ENCODE peak calls at places on chromosomes 6 and 20, in eight cellular contexts. One of them, this sample, is unnamed.

GRCh38 chr6:3227363-3228045 is at the start of gene TUBB2B:
- DNase-seq in OCI-LY7: no peak
- DNase-seq in fibroblast of mammary gland: no peak
- DNase-seq in left ventricle myocardium inferior: peak
- DNase-seq in uterus: peak
- DNase-seq in body of pancreas: no peak
- DNase-seq in fibroblast of lung: peak
- DNase-seq in cardiac muscle cell: peak
- DNase-seq in this sample: no peak

GRCh38 chr20:23021941-23022340 is 13.2 kb upstream of the SSTR4 start:
- DNase-seq in fibroblast of lung: no peak
- DNase-seq in body of pancreas: no peak
- DNase-seq in fibroblast of mammary gland: peak
- DNase-seq in uterus: no peak
- DNase-seq in left ventricle myocardium inferior: no peak
- DNase-seq in cardiac muscle cell: no peak
- DNase-seq in OCI-LY7: no peak
- DNase-seq in this sample: no peak

GRCh38 chr6:132174919-132175318 is 223.7 kb upstream of the CCN2 start:
- DNase-seq in uterus: no peak
- DNase-seq in OCI-LY7: no peak
- DNase-seq in cardiac muscle cell: no peak
- DNase-seq in fibroblast of lung: no peak
- DNase-seq in left ventricle myocardium inferior: no peak
- DNase-seq in body of pancreas: no peak
- DNase-seq in fibroblast of mammary gland: no peak
- DNase-seq in this sample: no peak

GRCh38 chr6:108921547-108922331 is 73.5 kb downstream of the ARMC2 start:
- DNase-seq in left ventricle myocardium inferior: no peak
- DNase-seq in OCI-LY7: no peak
- DNase-seq in uterus: peak
- DNase-seq in body of pancreas: peak
- DNase-seq in fibroblast of lung: peak
- DNase-seq in fibroblast of mammary gland: peak
- DNase-seq in cardiac muscle cell: no peak
- DNase-seq in this sample: no peak

GRCh38 chr6:91127752-91128151 is 540.9 kb upstream of the MAP3K7 start:
- DNase-seq in left ventricle myocardium inferior: no peak
- DNase-seq in fibroblast of mammary gland: no peak
- DNase-seq in OCI-LY7: no peak
- DNase-seq in uterus: no peak
- DNase-seq in cardiac muscle cell: no peak
- DNase-seq in body of pancreas: no peak
- DNase-seq in fibroblast of lung: no peak
- DNase-seq in this sample: no peak

GRCh38 chr6:110492584-110492983 is 16.2 kb upstream of the SLC22A16 start:
- DNase-seq in left ventricle myocardium inferior: no peak
- DNase-seq in cardiac muscle cell: no peak
- DNase-seq in fibroblast of lung: peak
- DNase-seq in fibroblast of mammary gland: peak
- DNase-seq in body of pancreas: no peak
- DNase-seq in OCI-LY7: no peak
- DNase-seq in uterus: no peak
- DNase-seq in this sample: no peak

GRCh38 chr20:62025832-62026563 is 39.7 kb downstream of the TAF4 start:
- DNase-seq in fibroblast of lung: peak
- DNase-seq in cardiac muscle cell: peak
- DNase-seq in left ventricle myocardium inferior: no peak
- DNase-seq in uterus: peak
- DNase-seq in OCI-LY7: no peak
- DNase-seq in fibroblast of mammary gland: peak
- DNase-seq in body of pancreas: peak
- DNase-seq in this sample: no peak

GRCh38 chr20:61166324-61166723 is 85.7 kb upstream of the CDH4 start:
- DNase-seq in OCI-LY7: no peak
- DNase-seq in uterus: no peak
- DNase-seq in left ventricle myocardium inferior: no peak
- DNase-seq in fibroblast of lung: peak
- DNase-seq in cardiac muscle cell: no peak
- DNase-seq in fibroblast of mammary gland: peak
- DNase-seq in body of pancreas: no peak
- DNase-seq in this sample: no peak

GRCh38 chr20:24102290-24102689 is 113.7 kb upstream of the GGTLC1 start:
- DNase-seq in body of pancreas: no peak
- DNase-seq in uterus: no peak
- DNase-seq in left ventricle myocardium inferior: no peak
- DNase-seq in OCI-LY7: peak
- DNase-seq in fibroblast of lung: no peak
- DNase-seq in fibroblast of mammary gland: peak
- DNase-seq in cardiac muscle cell: peak
- DNase-seq in this sample: no peak

GRCh38 chr6:90388395-90388794 is 91.8 kb upstream of the BACH2 start:
- DNase-seq in fibroblast of mammary gland: no peak
- DNase-seq in fibroblast of lung: no peak
- DNase-seq in left ventricle myocardium inferior: no peak
- DNase-seq in body of pancreas: no peak
- DNase-seq in OCI-LY7: no peak
- DNase-seq in uterus: no peak
- DNase-seq in cardiac muscle cell: no peak
- DNase-seq in this sample: no peak

GRCh38 chr20:31719644-31720485 is 2.8 kb downstream of the BCL2L1 start:
- DNase-seq in body of pancreas: no peak
- DNase-seq in cardiac muscle cell: no peak
- DNase-seq in left ventricle myocardium inferior: no peak
- DNase-seq in uterus: no peak
- DNase-seq in fibroblast of lung: peak
- DNase-seq in fibroblast of mammary gland: no peak
- DNase-seq in OCI-LY7: no peak
- DNase-seq in this sample: peak

GRCh38 chr6:56241106-56241812 is 6.1 kb downstream of the COL21A1 start:
- DNase-seq in fibroblast of lung: no peak
- DNase-seq in left ventricle myocardium inferior: no peak
- DNase-seq in body of pancreas: no peak
- DNase-seq in OCI-LY7: no peak
- DNase-seq in cardiac muscle cell: no peak
- DNase-seq in fibroblast of mammary gland: no peak
- DNase-seq in uterus: no peak
- DNase-seq in this sample: no peak

GRCh38 chr6:104771258-104771832 is 88.4 kb downstream of the HACE1 start:
- DNase-seq in body of pancreas: no peak
- DNase-seq in cardiac muscle cell: peak
- DNase-seq in fibroblast of lung: peak
- DNase-seq in left ventricle myocardium inferior: no peak
- DNase-seq in OCI-LY7: peak
- DNase-seq in fibroblast of mammary gland: peak
- DNase-seq in uterus: no peak
- DNase-seq in this sample: no peak

GRCh38 chr6:110653381-110653780 is 161.9 kb downstream of the CDK19 start:
- DNase-seq in uterus: no peak
- DNase-seq in body of pancreas: no peak
- DNase-seq in fibroblast of mammary gland: no peak
- DNase-seq in fibroblast of lung: no peak
- DNase-seq in left ventricle myocardium inferior: no peak
- DNase-seq in cardiac muscle cell: no peak
- DNase-seq in OCI-LY7: no peak
- DNase-seq in this sample: no peak

GRCh38 chr20:15138548-15139126 is 801.2 kb upstream of the FLRT3 start:
- DNase-seq in fibroblast of mammary gland: no peak
- DNase-seq in fibroblast of lung: no peak
- DNase-seq in left ventricle myocardium inferior: no peak
- DNase-seq in body of pancreas: no peak
- DNase-seq in uterus: no peak
- DNase-seq in cardiac muscle cell: no peak
- DNase-seq in OCI-LY7: no peak
- DNase-seq in this sample: no peak

GRCh38 chr6:42260972-42261371 is 43.3 kb upstream of the MRPS10 start:
- DNase-seq in OCI-LY7: peak
- DNase-seq in cardiac muscle cell: peak
- DNase-seq in body of pancreas: peak
- DNase-seq in fibroblast of lung: no peak
- DNase-seq in fibroblast of mammary gland: peak
- DNase-seq in uterus: peak
- DNase-seq in left ventricle myocardium inferior: no peak
- DNase-seq in this sample: no peak

GRCh38 chr20:63058696-63059335 is 52.1 kb upstream of the BHLHE23 start:
- DNase-seq in left ventricle myocardium inferior: peak
- DNase-seq in cardiac muscle cell: no peak
- DNase-seq in body of pancreas: no peak
- DNase-seq in fibroblast of lung: no peak
- DNase-seq in OCI-LY7: no peak
- DNase-seq in fibroblast of mammary gland: no peak
- DNase-seq in uterus: no peak
- DNase-seq in this sample: no peak

GRCh38 chr20:63054695-63055240 is 48.0 kb upstream of the BHLHE23 start:
- DNase-seq in fibroblast of mammary gland: no peak
- DNase-seq in body of pancreas: no peak
- DNase-seq in fibroblast of lung: no peak
- DNase-seq in cardiac muscle cell: no peak
- DNase-seq in left ventricle myocardium inferior: peak
- DNase-seq in OCI-LY7: no peak
- DNase-seq in uterus: no peak
- DNase-seq in this sample: no peak

GRCh38 chr20:63057133-63058117 is 50.7 kb upstream of the BHLHE23 start:
- DNase-seq in OCI-LY7: no peak
- DNase-seq in fibroblast of mammary gland: peak
- DNase-seq in uterus: no peak
- DNase-seq in fibroblast of lung: no peak
- DNase-seq in body of pancreas: no peak
- DNase-seq in cardiac muscle cell: no peak
- DNase-seq in left ventricle myocardium inferior: no peak
- DNase-seq in this sample: no peak

GRCh38 chr20:63055575-63056235 is 48.9 kb upstream of the BHLHE23 start:
- DNase-seq in body of pancreas: no peak
- DNase-seq in fibroblast of lung: no peak
- DNase-seq in fibroblast of mammary gland: no peak
- DNase-seq in left ventricle myocardium inferior: peak
- DNase-seq in OCI-LY7: no peak
- DNase-seq in uterus: no peak
- DNase-seq in cardiac muscle cell: no peak
- DNase-seq in this sample: no peak

GRCh38 chr20:63056236-63057132 is 49.7 kb upstream of the BHLHE23 start:
- DNase-seq in uterus: no peak
- DNase-seq in left ventricle myocardium inferior: peak
- DNase-seq in fibroblast of lung: peak
- DNase-seq in OCI-LY7: peak
- DNase-seq in body of pancreas: peak
- DNase-seq in fibroblast of mammary gland: no peak
- DNase-seq in cardiac muscle cell: peak
- DNase-seq in this sample: peak
- TF ChIP-seq CTCF in uterus: peak
- TF ChIP-seq CTCF in left ventricle myocardium inferior: peak
- TF ChIP-seq CTCF in fibroblast of lung: peak
- TF ChIP-seq CTCF in OCI-LY7: peak
- TF ChIP-seq CTCF in body of pancreas: peak
- TF ChIP-seq CTCF in fibroblast of mammary gland: peak
- TF ChIP-seq CTCF in cardiac muscle cell: peak
- TF ChIP-seq CTCF in this sample: peak

GRCh38 chr6:4794140-4794707 is 18.0 kb downstream of the CDYL start:
- DNase-seq in OCI-LY7: no peak
- DNase-seq in uterus: peak
- DNase-seq in cardiac muscle cell: no peak
- DNase-seq in left ventricle myocardium inferior: peak
- DNase-seq in body of pancreas: no peak
- DNase-seq in fibroblast of mammary gland: no peak
- DNase-seq in fibroblast of lung: no peak
- DNase-seq in this sample: no peak
- H3K4me3 ChIP-seq in OCI-LY7: no peak
- H3K4me3 ChIP-seq in uterus: no peak
- H3K4me3 ChIP-seq in cardiac muscle cell: no peak
- H3K4me3 ChIP-seq in left ventricle myocardium inferior: no peak
- H3K4me3 ChIP-seq in body of pancreas: no peak
- H3K4me3 ChIP-seq in fibroblast of mammary gland: no peak
- H3K4me3 ChIP-seq in fibroblast of lung: no peak
- H3K4me3 ChIP-seq in this sample: no peak

GRCh38 chr6:99605911-99606669 is 543 bp upstream of the PRDM13 start:
- DNase-seq in OCI-LY7: no peak
- DNase-seq in uterus: no peak
- DNase-seq in body of pancreas: no peak
- DNase-seq in fibroblast of mammary gland: no peak
- DNase-seq in cardiac muscle cell: no peak
- DNase-seq in fibroblast of lung: no peak
- DNase-seq in left ventricle myocardium inferior: no peak
- DNase-seq in this sample: no peak

GRCh38 chr6:99603421-99604160 is 3.0 kb upstream of the PRDM13 start:
- DNase-seq in fibroblast of lung: peak
- DNase-seq in body of pancreas: no peak
- DNase-seq in left ventricle myocardium inferior: no peak
- DNase-seq in OCI-LY7: no peak
- DNase-seq in fibroblast of mammary gland: peak
- DNase-seq in uterus: no peak
- DNase-seq in cardiac muscle cell: peak
- DNase-seq in this sample: no peak

GRCh38 chr6:99604161-99605073 is 2.2 kb upstream of the PRDM13 start:
- DNase-seq in OCI-LY7: no peak
- DNase-seq in body of pancreas: no peak
- DNase-seq in fibroblast of lung: no peak
- DNase-seq in cardiac muscle cell: no peak
- DNase-seq in uterus: no peak
- DNase-seq in left ventricle myocardium inferior: no peak
- DNase-seq in fibroblast of mammary gland: no peak
- DNase-seq in this sample: no peak

GRCh38 chr6:99606670-99607415 is at the start of gene PRDM13:
- DNase-seq in left ventricle myocardium inferior: no peak
- DNase-seq in body of pancreas: no peak
- DNase-seq in fibroblast of mammary gland: no peak
- DNase-seq in OCI-LY7: no peak
- DNase-seq in cardiac muscle cell: no peak
- DNase-seq in uterus: no peak
- DNase-seq in fibroblast of lung: no peak
- DNase-seq in this sample: no peak

DNA sequence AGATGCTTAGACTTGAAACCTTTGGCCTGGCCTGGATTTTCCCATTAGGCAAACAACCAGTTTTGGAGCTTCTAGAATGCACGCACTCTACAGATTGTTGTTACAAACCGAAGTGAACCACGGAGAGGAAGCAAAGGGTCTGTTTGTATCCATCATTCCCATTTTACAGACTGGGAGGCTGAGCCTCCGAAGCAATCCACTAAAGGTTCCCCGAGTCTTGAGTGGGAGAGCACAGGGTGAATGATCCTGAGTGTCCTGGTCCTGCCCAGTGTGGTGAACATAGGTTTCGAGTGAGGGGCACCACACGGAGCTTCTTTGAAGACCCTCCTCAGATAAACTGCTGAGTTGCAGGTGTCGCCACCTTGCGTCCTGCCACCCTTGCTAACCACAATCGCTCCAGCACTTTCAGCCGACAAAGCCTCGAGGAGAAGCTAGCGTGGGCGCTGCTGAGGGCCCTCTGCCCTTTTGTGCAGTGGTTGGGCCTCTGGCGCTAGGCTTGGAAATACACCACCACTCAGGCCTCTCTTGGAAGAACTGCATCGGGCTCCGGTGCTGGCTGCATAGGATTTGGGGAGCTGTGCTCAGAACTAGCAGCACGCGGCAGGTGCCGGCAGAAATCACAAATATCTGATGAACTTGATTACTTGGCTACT is 1.4 kb upstream of the PRDM13 start:
- DNase-seq in uterus: no peak
- DNase-seq in fibroblast of lung: no peak
- DNase-seq in cardiac muscle cell: no peak
- DNase-seq in fibroblast of mammary gland: no peak
- DNase-seq in body of pancreas: no peak
- DNase-seq in left ventricle myocardium inferior: no peak
- DNase-seq in OCI-LY7: peak
- DNase-seq in this sample: no peak
- TF ChIP-seq CTCF in uterus: no peak
- TF ChIP-seq CTCF in fibroblast of lung: no peak
- TF ChIP-seq CTCF in cardiac muscle cell: no peak
- TF ChIP-seq CTCF in fibroblast of mammary gland: no peak
- TF ChIP-seq CTCF in body of pancreas: no peak
- TF ChIP-seq CTCF in left ventricle myocardium inferior: no peak
- TF ChIP-seq CTCF in OCI-LY7: peak
- TF ChIP-seq CTCF in this sample: no peak

GRCh38 chr6:159806021-159806458 is 6.0 kb downstream of the PNLDC1 start:
- DNase-seq in uterus: no peak
- DNase-seq in body of pancreas: no peak
- DNase-seq in left ventricle myocardium inferior: no peak
- DNase-seq in cardiac muscle cell: no peak
- DNase-seq in fibroblast of mammary gland: peak
- DNase-seq in fibroblast of lung: peak
- DNase-seq in OCI-LY7: no peak
- DNase-seq in this sample: no peak
- H3K4me3 ChIP-seq in uterus: no peak
- H3K4me3 ChIP-seq in body of pancreas: no peak
- H3K4me3 ChIP-seq in left ventricle myocardium inferior: no peak
- H3K4me3 ChIP-seq in cardiac muscle cell: no peak
- H3K4me3 ChIP-seq in fibroblast of mammary gland: no peak
- H3K4me3 ChIP-seq in fibroblast of lung: no peak
- H3K4me3 ChIP-seq in OCI-LY7: no peak
- H3K4me3 ChIP-seq in this sample: no peak